ENCODE peak calls at places on chromosomes 13 and 19, in four cellular contexts. L is K562, M is H1, J is HepG2. Y is an unnamed sample.

GRCh38 chr19:778910-779653 is 18.2 kb upstream of the PTBP1 start:
- DNase-seq in M (no peak), L (no peak), J (peak; percentile 81), Y (peak; percentile 55)

GRCh38 chr13:104525467-104525866 is 1459.2 kb upstream of the SLC10A2 start:
- DNase-seq in L (no peak), M (no peak), J (no peak), Y (no peak)

GRCh38 chr19:47437500-47437899 is 18.2 kb upstream of the MEIS3 start:
- DNase-seq in M (no peak), J (no peak), L (no peak), Y (no peak)

GRCh38 chr13:113044431-113045114 is 61.0 kb upstream of the F7 start:
- DNase-seq in M (no peak), L (no peak), J (no peak), Y (no peak)

GRCh38 chr19:45161715-45162463 is 1.1 kb upstream of the NKPD1 start:
- DNase-seq in M (no peak), L (peak; percentile 54), J (no peak), Y (peak; percentile 50)

GRCh38 chr13:41492432-41493267 is 35.3 kb downstream of the RGCC start:
- DNase-seq in J (no peak), L (no peak), M (no peak), Y (peak; percentile 17)

GRCh38 chr19:49888478-49888901 is 8.2 kb downstream of the IL4I1 start:
- DNase-seq in L (no peak), M (no peak), J (no peak), Y (no peak)

GRCh38 chr19:42132030-42132628 is at the start of gene POU2F2:
- DNase-seq in J (no peak), M (no peak), L (peak; percentile 40), Y (no peak)

GRCh38 chr13:24511019-24511823 is 1.4 kb downstream of the PARP4 start:
- DNase-seq in L (peak; percentile 9), M (no peak), J (peak; percentile 26), Y (peak; percentile 85)

GRCh38 chr13:113651511-113652403 is 6.2 kb downstream of the ATP4B start:
- DNase-seq in J (no peak), M (no peak), L (no peak), Y (no peak)

GRCh38 chr13:51946163-51946669 is 65.0 kb downstream of the ATP7B start:
- DNase-seq in J (no peak), M (no peak), L (no peak), Y (no peak)

GRCh38 chr19:876089-876488 is 16.6 kb downstream of the CFD start:
- DNase-seq in J (no peak), M (no peak), L (no peak), Y (no peak)

GRCh38 chr19:49335071-49335783 is at the start of gene CD37:
- DNase-seq in J (no peak), M (no peak), L (peak; percentile 40), Y (no peak)

GRCh38 chr19:18173572-18174294 is at the start of gene IFI30:
- DNase-seq in J (peak; percentile 68), M (no peak), L (peak; percentile 95), Y (peak; percentile 37)

DNA sequence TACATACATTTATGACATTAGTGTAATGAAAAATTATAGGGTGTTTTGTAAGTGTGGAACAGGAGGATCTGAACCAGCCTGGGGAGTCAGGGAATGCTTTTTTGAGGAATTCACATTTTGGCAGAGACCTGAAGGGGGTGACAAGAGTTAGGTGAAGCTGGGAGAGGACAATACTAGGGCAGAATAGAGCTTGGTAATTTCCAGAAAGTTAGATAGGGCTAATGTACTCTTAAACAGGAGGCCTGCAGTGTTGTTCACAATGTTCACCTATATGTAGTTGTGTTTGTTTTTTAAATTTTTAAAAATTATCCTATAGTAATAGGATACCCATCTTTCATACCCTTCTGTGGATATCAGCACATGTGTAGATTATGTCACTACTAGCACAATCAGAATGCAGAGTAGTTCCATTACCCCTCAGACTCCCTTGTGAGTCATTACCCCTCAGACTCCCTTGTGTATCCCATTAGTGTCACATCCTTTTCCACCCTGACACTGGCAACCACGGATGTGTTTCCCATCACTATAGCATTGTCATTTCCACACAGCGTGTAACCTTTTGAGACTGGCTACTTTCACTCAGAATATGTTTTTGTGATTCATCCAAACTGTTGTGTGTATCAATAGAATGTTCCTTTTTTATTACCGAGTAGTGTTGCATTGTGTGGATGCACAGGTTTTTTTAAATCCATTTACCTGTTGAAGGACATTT is 43.1 kb downstream of the PCCA start:
- DNase-seq in J (peak; percentile 32), M (no peak), L (peak; percentile 45), Y (peak; percentile 97)
- TF ChIP-seq JUN in J (no peak), M (no peak), L (peak; percentile 97), Y (peak; percentile 99)

DNA sequence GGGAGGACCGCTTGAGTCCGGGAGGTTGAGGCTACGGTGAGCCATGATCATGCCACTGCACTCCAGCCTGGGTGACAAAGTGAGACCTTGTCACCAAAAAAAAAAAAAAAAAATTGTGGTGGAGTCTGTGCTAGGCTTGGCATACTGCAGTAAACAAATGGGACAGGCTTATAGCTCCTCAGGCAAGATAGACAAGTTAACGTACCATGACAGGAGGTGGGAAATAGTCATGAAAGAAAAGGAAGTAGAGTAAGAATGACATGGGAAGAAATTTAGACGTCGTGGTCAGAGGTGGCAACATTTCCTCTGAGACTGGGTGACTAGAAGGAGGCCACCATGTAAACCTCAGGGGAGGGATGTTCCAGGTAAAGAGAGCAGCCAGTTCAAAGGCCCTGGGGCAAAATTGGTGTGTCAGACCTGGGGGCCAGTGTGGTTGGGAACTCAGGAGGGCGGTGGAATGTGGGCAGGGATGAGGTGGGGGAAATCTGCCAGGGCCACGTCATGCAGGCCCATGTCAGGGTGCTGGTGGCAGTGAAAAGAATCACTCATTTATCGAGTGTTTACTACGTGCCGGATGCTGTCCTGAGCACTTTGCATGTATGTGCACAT is 5.6 kb downstream of the SNRPA start:
- DNase-seq in M (no peak), L (no peak), J (no peak), Y (no peak)
- H3K36me3 ChIP-seq in M (peaks cover 53% of the 10 kb centered on the region), L (peaks cover 88% of the 10 kb centered on the region), J (peaks cover 23% of the 10 kb centered on the region), Y (peaks cover 37% of the 10 kb centered on the region)

DNA sequence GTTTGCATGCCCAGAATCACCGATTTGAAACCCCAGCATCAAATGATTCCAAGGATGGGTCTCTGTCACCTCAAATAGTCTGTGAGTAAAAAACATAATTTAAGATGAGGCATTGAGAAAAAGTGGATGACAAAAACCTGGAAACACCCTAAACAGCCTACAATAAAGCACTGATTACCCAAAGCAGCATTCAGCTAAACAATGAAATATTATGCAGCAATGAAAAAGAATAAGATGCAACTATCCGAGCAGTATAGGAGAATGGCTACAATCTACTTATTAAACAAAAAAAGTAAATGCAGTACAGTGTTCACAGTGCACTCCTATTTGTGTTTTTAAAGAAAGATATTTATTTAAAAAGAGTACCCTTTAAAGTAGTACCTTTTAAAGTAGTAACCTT is 7.7 kb upstream of the RFX2 start:
- DNase-seq in J (no peak), L (no peak), M (no peak), Y (no peak)
- H3K9ac ChIP-seq in J (no peak overlapping the region), L (no peak overlapping the region), M (no peak overlapping the region), Y (no peak overlapping the region)

DNA sequence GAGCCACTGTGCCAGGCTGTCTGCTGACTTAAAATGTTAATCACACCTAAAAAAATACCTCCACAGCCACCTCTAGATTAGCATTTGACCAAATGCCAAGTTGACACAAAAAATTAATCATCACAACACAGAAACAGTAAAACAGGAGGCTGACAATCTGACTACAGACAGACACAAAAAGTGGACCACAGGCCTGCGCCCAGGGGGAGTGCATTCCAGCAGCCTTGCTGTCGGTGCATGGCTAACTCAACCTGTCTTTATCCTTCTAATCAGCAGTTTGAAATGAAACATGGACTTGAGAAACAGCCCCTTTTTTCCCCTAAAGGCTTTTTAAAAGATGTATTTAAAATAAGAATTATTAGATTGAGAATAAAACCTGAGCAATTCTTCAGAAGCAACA is 34.0 kb downstream of the RASL11A start:
- DNase-seq in J (no peak), M (no peak), L (no peak), Y (no peak)
- TF ChIP-seq JUN in J (no peak), M (no peak), L (no peak), Y (no peak)

DNA sequence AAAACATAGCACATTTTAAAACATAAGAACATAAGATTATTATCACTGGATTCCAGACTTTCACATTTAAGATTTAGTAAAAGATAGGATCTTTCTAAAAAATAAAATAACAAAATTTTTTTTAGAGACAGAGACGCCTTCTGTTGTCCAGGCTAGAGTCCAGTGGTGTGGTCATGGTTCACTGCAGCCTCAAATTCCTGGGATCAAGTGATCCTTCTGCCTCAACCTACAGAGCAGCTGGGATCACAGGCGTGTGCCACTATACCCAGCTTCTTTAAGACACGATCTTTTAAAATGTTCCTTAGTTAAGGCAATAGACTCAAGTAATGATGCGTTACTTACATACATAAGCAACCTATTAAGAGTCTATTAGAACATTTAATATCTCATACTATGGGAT is 32.7 kb downstream of the ALG5 start:
- DNase-seq in J (no peak), M (no peak), L (no peak), Y (peak; percentile 24)
- H3K36me3 ChIP-seq in J (peaks cover 12% of the 10 kb centered on the region), M (peaks cover 2% of the 10 kb centered on the region), L (peaks cover 71% of the 10 kb centered on the region), Y (peaks cover 8% of the 10 kb centered on the region)

Y was measured in endothelial cell of umbilical vein.